ENCODE peak calls at places on chromosomes 6 and 20, in ten cellular contexts. G is neuronal stem cell, U is T-cell, F is anterior cingulate cortex, Z is G401, M is uterus, H is head of caudate nucleus, S is NCI-H2227 treated with DMSO at 0.1 percent for 48 hours, Y is suprapubic skin, O is AG10803. J is an unnamed sample.

GRCh38 chr6:93341900-93342613 is 77.3 kb downstream of the EPHA7 start:
- DNase-seq in G (no peak), U (no peak), F (no peak), Z (peak; percentile 77), M (no peak), H (no peak), S (no peak), Y (no peak), O (no peak), J (no peak)

GRCh38 chr6:110358536-110359148 is 493 bp upstream of the METTL24 start:
- DNase-seq in G (no peak), U (no peak), F (no peak), Z (peak; percentile 56), M (no peak), H (no peak), S (no peak), Y (no peak), O (no peak), J (no peak)

GRCh38 chr6:136326038-136326561 is 36.5 kb upstream of the BCLAF1 start:
- DNase-seq in G (no peak), U (no peak), F (peak; percentile 33), Z (peak; percentile 61), M (no peak), H (no peak), S (peak; percentile 44), Y (no peak), O (peak; percentile 25), J (no peak)

GRCh38 chr6:34055223-34055933 is 90.5 kb downstream of the GRM4 start:
- DNase-seq in G (peak; percentile 73), U (peak; percentile 59), F (no peak), Z (peak; percentile 83), M (peak; percentile 46), H (peak; percentile 64), S (peak; percentile 39), Y (no peak), O (peak; percentile 53), J (peak; percentile 76)

GRCh38 chr6:133503330-133503729 is 262.2 kb downstream of the EYA4 start:
- DNase-seq in G (no peak), U (no peak), F (no peak), Z (no peak), M (no peak), H (no peak), S (no peak), Y (no peak), O (peak; percentile 62), J (no peak)

GRCh38 chr20:53773792-53774371 is 180.2 kb upstream of the ZNF217 start:
- DNase-seq in G (no peak), U (no peak), F (no peak), Z (no peak), M (no peak), H (no peak), S (no peak), Y (no peak), O (peak; percentile 99), J (peak; percentile 85)

GRCh38 chr6:30885999-30886896 is 1.9 kb downstream of the DDR1 start:
- DNase-seq in G (peak; percentile 95), U (peak; percentile 28), F (peak; percentile 69), Z (peak; percentile 78), M (peak; percentile 78), H (peak; percentile 67), S (peak; percentile 86), Y (peak; percentile 88), O (peak; percentile 75), J (peak; percentile 80)

GRCh38 chr6:161272600-161273355 is 1.1 kb downstream of the AGPAT4 start:
- DNase-seq in G (peak; percentile 63), U (no peak), F (no peak), Z (peak; percentile 74), M (peak; percentile 34), H (no peak), S (no peak), Y (no peak), O (peak; percentile 67), J (no peak)